ENCODE peak calls at places on chromosomes 3 and 15, in eight cellular contexts. J is lower lobe of right lung, X is caudate nucleus, E is sigmoid colon, Y is body of pancreas, Z is AG04450, W is neuronal stem cell, R is RWPE1. H is an unnamed sample.

GRCh38 chr3:13364602-13365271 is 55.4 kb downstream of the NUP210 start:
- DNase-seq in J (no peak), X (peak; percentile 55), E (no peak), Y (no peak), Z (no peak), W (no peak), R (no peak), H (no peak)

GRCh38 chr3:54004351-54004750 is 112.7 kb upstream of the SELENOK start:
- DNase-seq in J (no peak), X (no peak), E (no peak), Y (no peak), Z (no peak), W (no peak), R (no peak), H (no peak)

GRCh38 chr3:169554606-169555005 is 108.9 kb downstream of the MECOM start:
- DNase-seq in J (no peak), X (no peak), E (no peak), Y (no peak), Z (no peak), W (no peak), R (no peak), H (no peak)

GRCh38 chr15:67915374-67916050 is 75.7 kb upstream of the RNU6-1 start:
- DNase-seq in J (peak; percentile 74), X (peak; percentile 58), E (peak; percentile 96), Y (peak; percentile 79), Z (no peak), W (no peak), R (no peak), H (no peak)

GRCh38 chr3:21330293-21330692 is 420.7 kb downstream of the ZNF385D start:
- DNase-seq in J (no peak), X (no peak), E (no peak), Y (no peak), Z (no peak), W (no peak), R (peak; percentile 31), H (peak; percentile 34)

GRCh38 chr3:184796954-184797353 is 15.0 kb upstream of the VPS8 start:
- DNase-seq in J (no peak), X (no peak), E (no peak), Y (no peak), Z (no peak), W (no peak), R (no peak), H (no peak)

GRCh38 chr15:74134387-74135027 is 4.1 kb downstream of the ISLR2 start:
- DNase-seq in J (no peak), X (no peak), E (peak; percentile 73), Y (peak; percentile 62), Z (no peak), W (peak; percentile 61), R (peak; percentile 58), H (peak; percentile 35)

GRCh38 chr15:38530113-38530512 is 34.5 kb downstream of the RASGRP1 start:
- DNase-seq in J (no peak), X (no peak), E (no peak), Y (no peak), Z (no peak), W (no peak), R (no peak), H (no peak)

GRCh38 chr15:65289261-65289854 is 2.7 kb upstream of the PARP16 start:
- DNase-seq in J (no peak), X (no peak), E (no peak), Y (no peak), Z (no peak), W (no peak), R (no peak), H (no peak)

GRCh38 chr15:39657714-39658113 is 76.8 kb downstream of the THBS1 start:
- DNase-seq in J (no peak), X (no peak), E (no peak), Y (no peak), Z (peak; percentile 20), W (no peak), R (peak; percentile 34), H (peak; percentile 85)

GRCh38 chr15:45618813-45619212 is 16.0 kb upstream of the SQOR start:
- DNase-seq in J (no peak), X (no peak), E (no peak), Y (no peak), Z (no peak), W (no peak), R (no peak), H (no peak)

GRCh38 chr3:184241447-184242296 is 7.1 kb downstream of the ALG3 start:
- DNase-seq in J (peak; percentile 74), X (no peak), E (no peak), Y (peak; percentile 86), Z (no peak), W (no peak), R (peak; percentile 70), H (peak; percentile 32)

GRCh38 chr15:39426552-39427532 is 154.0 kb upstream of the THBS1 start:
- DNase-seq in J (peak; percentile 73), X (peak; percentile 31), E (peak; percentile 77), Y (no peak), Z (no peak), W (no peak), R (no peak), H (peak; percentile 95)

GRCh38 chr3:149541091-149541491 is 66.6 kb downstream of the TM4SF4 start:
- DNase-seq in J (no peak), X (no peak), E (no peak), Y (no peak), Z (no peak), W (no peak), R (no peak), H (peak; percentile 72)

GRCh38 chr3:35932995-35933394 is 293.7 kb downstream of the ARPP21 start:
- DNase-seq in J (no peak), X (peak; percentile 40), E (no peak), Y (no peak), Z (peak; percentile 43), W (no peak), R (peak; percentile 4), H (peak; percentile 92)

GRCh38 chr15:44188810-44189209 is 6.3 kb downstream of the FRMD5 start:
- DNase-seq in J (no peak), X (peak; percentile 74), E (no peak), Y (no peak), Z (no peak), W (no peak), R (no peak), H (no peak)

DNA sequence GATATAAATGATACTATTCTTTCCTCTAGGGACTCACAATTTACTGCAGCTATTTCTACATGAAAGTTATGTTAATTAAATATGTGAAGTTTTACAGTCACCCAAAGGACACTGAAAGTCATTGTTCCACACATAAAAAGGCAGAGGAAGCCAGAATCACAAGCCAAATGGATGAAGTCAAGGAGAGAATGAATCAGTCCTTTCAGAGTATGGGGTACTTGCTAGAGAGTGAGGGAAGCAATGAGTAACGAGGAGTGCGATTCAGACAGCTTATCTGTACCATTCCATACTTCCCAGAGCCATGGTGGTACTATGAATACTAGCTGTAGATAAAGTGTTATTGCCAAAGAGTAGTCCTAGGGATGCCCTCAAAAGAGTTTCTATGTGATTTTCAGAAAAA is 16.8 kb downstream of the ST3GAL6 start:
- DNase-seq in J (no peak), X (no peak), E (no peak), Y (no peak), Z (no peak), W (no peak), R (no peak), H (peak; percentile 89)
- H3K27ac ChIP-seq in J (no peak overlapping the region), X (peak overlapping the region; percentile 67), E (no peak overlapping the region), Y (no peak overlapping the region), Z (no peak overlapping the region), W (no peak overlapping the region), R (no peak overlapping the region), H (no peak overlapping the region)

GRCh38 chr15:25784141-25784540 is 79.0 kb downstream of the ATP10A start:
- DNase-seq in J (no peak), X (no peak), E (peak; percentile 41), Y (no peak), Z (no peak), W (no peak), R (no peak), H (no peak)
- H3K27ac ChIP-seq in J (no peak overlapping the region), X (no peak overlapping the region), E (peak overlapping the region; percentile 59), Y (no peak overlapping the region), Z (no peak overlapping the region), W (no peak overlapping the region), R (no peak overlapping the region), H (peak overlapping the region; percentile 97)

GRCh38 chr15:78050851-78051250 is 26.7 kb downstream of the TBC1D2B start:
- DNase-seq in J (no peak), X (no peak), E (no peak), Y (no peak), Z (no peak), W (no peak), R (no peak), H (no peak)

GRCh38 chr15:78054518-78054917 is 23.0 kb downstream of the TBC1D2B start:
- DNase-seq in J (no peak), X (no peak), E (no peak), Y (no peak), Z (no peak), W (no peak), R (no peak), H (no peak)

GRCh38 chr15:78051622-78052405 is 25.7 kb downstream of the TBC1D2B start:
- DNase-seq in J (no peak), X (no peak), E (no peak), Y (peak; percentile 55), Z (no peak), W (no peak), R (no peak), H (peak; percentile 67)

GRCh38 chr15:78050441-78050809 is 27.1 kb downstream of the TBC1D2B start:
- DNase-seq in J (no peak), X (no peak), E (no peak), Y (no peak), Z (no peak), W (no peak), R (no peak), H (no peak)

DNA sequence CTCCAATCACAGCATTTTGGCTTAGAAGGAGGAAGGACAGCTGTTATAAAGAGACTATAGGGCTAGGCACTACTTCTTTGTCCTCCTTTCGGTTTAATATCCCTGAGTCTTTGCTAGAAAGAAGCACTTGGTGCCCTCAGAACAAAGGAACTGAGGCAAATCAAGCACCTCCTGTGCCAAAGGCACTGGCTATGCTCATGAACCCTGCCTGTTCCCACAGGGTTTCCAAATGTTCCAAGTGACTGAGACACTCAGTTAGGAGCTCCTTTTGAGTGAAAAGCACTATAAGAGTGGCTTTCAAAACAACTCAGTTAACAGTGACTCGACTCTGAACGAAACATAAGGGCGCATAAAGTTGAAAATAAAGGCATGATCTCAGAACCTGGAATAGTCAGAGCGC is 25.0 kb downstream of the TBC1D2B start:
- DNase-seq in J (no peak), X (no peak), E (no peak), Y (no peak), Z (no peak), W (no peak), R (no peak), H (no peak)
- H3K27ac ChIP-seq in J (no peak overlapping the region), X (peak overlapping the region; percentile 46), E (no peak overlapping the region), Y (no peak overlapping the region), Z (no peak overlapping the region), W (no peak overlapping the region), R (no peak overlapping the region), H (no peak overlapping the region)

DNA sequence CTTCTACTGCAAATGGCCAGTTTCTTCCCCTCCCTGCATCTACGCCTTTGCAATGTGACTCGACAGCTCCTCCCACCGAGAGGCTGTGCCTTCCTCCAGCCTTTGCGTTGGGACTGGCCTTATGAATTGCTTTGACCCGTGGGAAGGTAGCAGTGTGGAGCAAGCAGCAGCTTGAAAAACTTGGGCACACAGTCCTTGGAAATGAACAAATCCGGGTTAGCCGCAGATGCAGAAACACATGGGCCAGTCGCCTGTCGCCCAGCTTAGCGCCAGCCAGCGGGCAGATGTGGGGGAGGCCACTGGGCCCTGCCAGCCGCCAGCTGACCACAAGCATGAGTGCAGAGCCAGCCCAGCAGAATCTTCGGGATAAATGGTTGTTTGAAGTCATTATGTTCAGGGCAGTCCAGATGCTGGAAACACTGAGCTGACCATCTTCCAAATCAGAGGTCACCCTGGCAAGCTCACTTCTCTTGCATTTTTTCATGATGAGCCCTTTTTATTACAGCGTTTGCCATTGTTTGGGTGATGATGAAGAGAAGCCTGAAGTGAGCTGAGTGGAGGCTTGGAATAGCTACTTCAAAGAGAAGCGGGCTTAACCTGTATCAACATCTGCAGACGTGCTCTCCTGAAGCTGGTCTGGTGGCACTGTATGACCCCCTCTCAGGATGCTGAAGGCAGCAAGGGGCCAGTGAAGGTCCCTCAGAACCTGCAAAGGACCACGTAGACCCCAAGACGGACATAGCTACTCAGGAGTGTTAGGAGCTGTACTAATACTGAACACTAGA is 9.8 kb downstream of the SELENOS start:
- DNase-seq in J (no peak), X (peak; percentile 20), E (no peak), Y (peak; percentile 70), Z (no peak), W (no peak), R (no peak), H (peak; percentile 94)
- H3K27ac ChIP-seq in J (peak overlapping the region; percentile 46), X (no peak overlapping the region), E (peak overlapping the region; percentile 22), Y (peak overlapping the region; percentile 45), Z (peak overlapping the region; percentile 88), W (no peak overlapping the region), R (peak overlapping the region; percentile 38), H (peak overlapping the region; percentile 87)

H was measured in fibroblast of lung.